ENCODE peak calls at places on chromosomes 2 and 18, in eight cellular contexts. One of them, this sample, is unnamed. For H3K9me3, the result is how much of the 10 kb centered on the place peaks cover.

GRCh38 chr2:25822190-25823117 is 55.8 kb downstream of the ASXL2 start:
- DNase-seq in body of pancreas: peak
- DNase-seq in PC-3: no peak
- DNase-seq in left ventricle myocardium inferior: peak
- DNase-seq in heart left ventricle: peak
- DNase-seq in transverse colon: peak
- DNase-seq in HepG2: no peak
- DNase-seq in OCI-LY7: no peak
- DNase-seq in this sample: peak

GRCh38 chr2:27191107-27191829 is 20.6 kb upstream of the ATRAID start:
- DNase-seq in body of pancreas: no peak
- DNase-seq in PC-3: peak
- DNase-seq in left ventricle myocardium inferior: no peak
- DNase-seq in heart left ventricle: peak
- DNase-seq in transverse colon: peak
- DNase-seq in HepG2: peak
- DNase-seq in OCI-LY7: peak
- DNase-seq in this sample: peak

GRCh38 chr2:69383178-69383812 is 3.7 kb downstream of the GFPT1 start:
- DNase-seq in body of pancreas: no peak
- DNase-seq in PC-3: no peak
- DNase-seq in left ventricle myocardium inferior: no peak
- DNase-seq in heart left ventricle: no peak
- DNase-seq in transverse colon: no peak
- DNase-seq in HepG2: no peak
- DNase-seq in OCI-LY7: no peak
- DNase-seq in this sample: no peak

GRCh38 chr2:235263205-235264120 is 230.4 kb upstream of the AGAP1 start:
- DNase-seq in body of pancreas: peak
- DNase-seq in PC-3: peak
- DNase-seq in left ventricle myocardium inferior: peak
- DNase-seq in heart left ventricle: peak
- DNase-seq in transverse colon: peak
- DNase-seq in HepG2: peak
- DNase-seq in OCI-LY7: no peak
- DNase-seq in this sample: peak

GRCh38 chr2:197673142-197673541 is 2.2 kb downstream of the RFTN2 start:
- DNase-seq in body of pancreas: no peak
- DNase-seq in PC-3: no peak
- DNase-seq in left ventricle myocardium inferior: no peak
- DNase-seq in heart left ventricle: no peak
- DNase-seq in transverse colon: no peak
- DNase-seq in HepG2: no peak
- DNase-seq in OCI-LY7: no peak
- DNase-seq in this sample: no peak

GRCh38 chr2:106366145-106366544 is 102.1 kb downstream of the RGPD3 start:
- DNase-seq in body of pancreas: no peak
- DNase-seq in PC-3: no peak
- DNase-seq in left ventricle myocardium inferior: no peak
- DNase-seq in heart left ventricle: no peak
- DNase-seq in transverse colon: no peak
- DNase-seq in HepG2: no peak
- DNase-seq in OCI-LY7: no peak
- DNase-seq in this sample: no peak

GRCh38 chr2:238948765-238949641 is 101.1 kb downstream of the TWIST2 start:
- DNase-seq in body of pancreas: no peak
- DNase-seq in PC-3: peak
- DNase-seq in left ventricle myocardium inferior: no peak
- DNase-seq in heart left ventricle: no peak
- DNase-seq in transverse colon: no peak
- DNase-seq in HepG2: no peak
- DNase-seq in OCI-LY7: no peak
- DNase-seq in this sample: no peak

GRCh38 chr2:21175895-21176646 is 52.3 kb downstream of the TDRD15 start:
- DNase-seq in body of pancreas: no peak
- DNase-seq in PC-3: peak
- DNase-seq in left ventricle myocardium inferior: no peak
- DNase-seq in heart left ventricle: no peak
- DNase-seq in transverse colon: no peak
- DNase-seq in HepG2: peak
- DNase-seq in OCI-LY7: peak
- DNase-seq in this sample: no peak

GRCh38 chr2:212265777-212266176 is 272.8 kb downstream of the ERBB4 start:
- DNase-seq in body of pancreas: no peak
- DNase-seq in PC-3: no peak
- DNase-seq in left ventricle myocardium inferior: no peak
- DNase-seq in heart left ventricle: no peak
- DNase-seq in transverse colon: no peak
- DNase-seq in HepG2: no peak
- DNase-seq in OCI-LY7: no peak
- DNase-seq in this sample: no peak

GRCh38 chr2:167524786-167525185 is 636.5 kb downstream of the XIRP2 start:
- DNase-seq in body of pancreas: no peak
- DNase-seq in PC-3: no peak
- DNase-seq in left ventricle myocardium inferior: no peak
- DNase-seq in heart left ventricle: no peak
- DNase-seq in transverse colon: no peak
- DNase-seq in HepG2: no peak
- DNase-seq in OCI-LY7: no peak
- DNase-seq in this sample: no peak

GRCh38 chr2:70417011-70417410 is 115.1 kb upstream of the FAM136A start:
- DNase-seq in body of pancreas: no peak
- DNase-seq in PC-3: no peak
- DNase-seq in left ventricle myocardium inferior: no peak
- DNase-seq in heart left ventricle: no peak
- DNase-seq in transverse colon: no peak
- DNase-seq in HepG2: no peak
- DNase-seq in OCI-LY7: no peak
- DNase-seq in this sample: no peak

GRCh38 chr18:69580107-69580506 is 179.4 kb downstream of the DOK6 start:
- DNase-seq in body of pancreas: no peak
- DNase-seq in PC-3: no peak
- DNase-seq in left ventricle myocardium inferior: no peak
- DNase-seq in heart left ventricle: no peak
- DNase-seq in transverse colon: no peak
- DNase-seq in HepG2: peak
- DNase-seq in OCI-LY7: no peak
- DNase-seq in this sample: no peak

GRCh38 chr2:105741617-105742016 is 3.1 kb upstream of the NCK2 start:
- DNase-seq in body of pancreas: no peak
- DNase-seq in PC-3: no peak
- DNase-seq in left ventricle myocardium inferior: no peak
- DNase-seq in heart left ventricle: no peak
- DNase-seq in transverse colon: no peak
- DNase-seq in HepG2: no peak
- DNase-seq in OCI-LY7: no peak
- DNase-seq in this sample: no peak

GRCh38 chr2:28393115-28393836 is 618 bp downstream of the FOSL2 start:
- DNase-seq in body of pancreas: peak
- DNase-seq in PC-3: peak
- DNase-seq in left ventricle myocardium inferior: peak
- DNase-seq in heart left ventricle: peak
- DNase-seq in transverse colon: peak
- DNase-seq in HepG2: no peak
- DNase-seq in OCI-LY7: no peak
- DNase-seq in this sample: peak

GRCh38 chr2:96175951-96176350 is 30.7 kb upstream of the DUSP2 start:
- DNase-seq in body of pancreas: no peak
- DNase-seq in PC-3: no peak
- DNase-seq in left ventricle myocardium inferior: no peak
- DNase-seq in heart left ventricle: no peak
- DNase-seq in transverse colon: no peak
- DNase-seq in HepG2: no peak
- DNase-seq in OCI-LY7: no peak
- DNase-seq in this sample: peak

GRCh38 chr2:24932715-24933114 is 12.7 kb upstream of the ADCY3 start:
- DNase-seq in body of pancreas: no peak
- DNase-seq in PC-3: no peak
- DNase-seq in left ventricle myocardium inferior: no peak
- DNase-seq in heart left ventricle: no peak
- DNase-seq in transverse colon: no peak
- DNase-seq in HepG2: no peak
- DNase-seq in OCI-LY7: no peak
- DNase-seq in this sample: no peak

GRCh38 chr2:41940715-41941114 is 107.1 kb upstream of the PKDCC start:
- DNase-seq in body of pancreas: no peak
- DNase-seq in PC-3: no peak
- DNase-seq in left ventricle myocardium inferior: no peak
- DNase-seq in heart left ventricle: peak
- DNase-seq in transverse colon: no peak
- DNase-seq in HepG2: no peak
- DNase-seq in OCI-LY7: no peak
- DNase-seq in this sample: no peak
- H3K4me3 ChIP-seq in body of pancreas: no peak
- H3K4me3 ChIP-seq in PC-3: no peak
- H3K4me3 ChIP-seq in left ventricle myocardium inferior: no peak
- H3K4me3 ChIP-seq in heart left ventricle: no peak
- H3K4me3 ChIP-seq in transverse colon: no peak
- H3K4me3 ChIP-seq in HepG2: no peak
- H3K4me3 ChIP-seq in OCI-LY7: no peak
- H3K4me3 ChIP-seq in this sample: no peak

GRCh38 chr18:78973357-78974083 is 6.1 kb upstream of the SALL3 start:
- DNase-seq in body of pancreas: no peak
- DNase-seq in PC-3: no peak
- DNase-seq in left ventricle myocardium inferior: no peak
- DNase-seq in heart left ventricle: no peak
- DNase-seq in transverse colon: no peak
- DNase-seq in HepG2: no peak
- DNase-seq in OCI-LY7: no peak
- DNase-seq in this sample: no peak
- H3K9me3 ChIP-seq in body of pancreas: under half
- H3K9me3 ChIP-seq in PC-3: under half
- H3K9me3 ChIP-seq in left ventricle myocardium inferior: under half
- H3K9me3 ChIP-seq in heart left ventricle: under half
- H3K9me3 ChIP-seq in transverse colon: under half
- H3K9me3 ChIP-seq in HepG2: under half
- H3K9me3 ChIP-seq in OCI-LY7: under half
- H3K9me3 ChIP-seq in this sample: under half

GRCh38 chr18:11947214-11948119 is 33.8 kb upstream of the IMPA2 start:
- DNase-seq in body of pancreas: peak
- DNase-seq in PC-3: peak
- DNase-seq in left ventricle myocardium inferior: peak
- DNase-seq in heart left ventricle: peak
- DNase-seq in transverse colon: peak
- DNase-seq in HepG2: peak
- DNase-seq in OCI-LY7: no peak
- DNase-seq in this sample: peak
- H3K27ac ChIP-seq in body of pancreas: peak
- H3K27ac ChIP-seq in PC-3: peak
- H3K27ac ChIP-seq in left ventricle myocardium inferior: peak
- H3K27ac ChIP-seq in heart left ventricle: peak
- H3K27ac ChIP-seq in transverse colon: peak
- H3K27ac ChIP-seq in HepG2: peak
- H3K27ac ChIP-seq in OCI-LY7: no peak
- H3K27ac ChIP-seq in this sample: peak

DNA sequence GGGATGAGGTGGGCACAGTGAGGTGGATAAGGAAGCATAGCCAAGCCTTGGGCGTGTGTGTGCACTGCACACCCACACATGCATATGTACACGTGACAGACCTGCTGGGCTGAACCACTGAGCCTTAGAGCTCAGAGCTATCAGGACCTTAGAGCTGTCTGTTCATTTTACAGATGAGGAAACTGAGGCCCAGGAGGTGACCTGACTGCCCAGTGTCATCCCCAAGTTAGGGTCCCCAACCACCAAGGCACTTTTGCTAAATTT is 8.2 kb upstream of the SNED1 start:
- DNase-seq in body of pancreas: no peak
- DNase-seq in PC-3: no peak
- DNase-seq in left ventricle myocardium inferior: no peak
- DNase-seq in heart left ventricle: no peak
- DNase-seq in transverse colon: peak
- DNase-seq in HepG2: no peak
- DNase-seq in OCI-LY7: no peak
- DNase-seq in this sample: no peak
- H3K4me3 ChIP-seq in body of pancreas: no peak
- H3K4me3 ChIP-seq in PC-3: no peak
- H3K4me3 ChIP-seq in left ventricle myocardium inferior: no peak
- H3K4me3 ChIP-seq in heart left ventricle: no peak
- H3K4me3 ChIP-seq in transverse colon: no peak
- H3K4me3 ChIP-seq in HepG2: no peak
- H3K4me3 ChIP-seq in OCI-LY7: no peak
- H3K4me3 ChIP-seq in this sample: no peak

DNA sequence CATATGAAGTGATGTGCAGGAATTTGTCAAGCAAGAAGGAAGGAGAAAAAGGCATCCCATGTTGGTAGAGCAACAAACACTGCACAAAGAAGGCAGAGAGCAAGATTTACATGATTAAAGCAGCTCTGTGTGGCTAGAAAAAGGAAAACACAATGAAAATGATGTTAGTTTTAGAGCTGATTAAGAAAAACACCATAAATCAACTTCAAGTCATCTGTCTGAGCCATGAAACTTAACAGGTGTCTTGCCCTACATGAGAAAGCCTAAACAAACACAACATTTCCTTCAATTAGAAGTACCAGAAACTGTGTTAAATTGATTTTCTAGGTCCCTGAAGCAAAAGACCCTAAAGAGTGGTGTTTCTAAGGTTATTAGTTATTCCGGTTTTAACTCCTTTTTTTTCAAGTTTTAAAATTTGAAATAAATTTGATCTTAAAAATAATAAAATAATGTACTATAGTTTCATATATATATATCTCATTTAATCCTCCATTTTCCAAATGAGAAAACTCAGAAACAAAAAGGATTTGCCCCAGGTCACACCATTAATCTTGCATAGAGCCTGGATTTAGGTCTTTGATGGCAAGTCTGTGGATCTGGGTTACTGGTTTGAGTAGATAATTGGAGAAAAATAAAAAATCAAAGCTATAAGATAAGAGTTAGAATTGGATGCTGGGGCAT is 8.6 kb upstream of the DSC1 start:
- DNase-seq in body of pancreas: no peak
- DNase-seq in PC-3: no peak
- DNase-seq in left ventricle myocardium inferior: no peak
- DNase-seq in heart left ventricle: no peak
- DNase-seq in transverse colon: no peak
- DNase-seq in HepG2: no peak
- DNase-seq in OCI-LY7: no peak
- DNase-seq in this sample: no peak
- H3K9me3 ChIP-seq in body of pancreas: under half
- H3K9me3 ChIP-seq in PC-3: under half
- H3K9me3 ChIP-seq in left ventricle myocardium inferior: under half
- H3K9me3 ChIP-seq in heart left ventricle: under half
- H3K9me3 ChIP-seq in transverse colon: under half
- H3K9me3 ChIP-seq in HepG2: under half
- H3K9me3 ChIP-seq in OCI-LY7: under half
- H3K9me3 ChIP-seq in this sample: under half

DNA sequence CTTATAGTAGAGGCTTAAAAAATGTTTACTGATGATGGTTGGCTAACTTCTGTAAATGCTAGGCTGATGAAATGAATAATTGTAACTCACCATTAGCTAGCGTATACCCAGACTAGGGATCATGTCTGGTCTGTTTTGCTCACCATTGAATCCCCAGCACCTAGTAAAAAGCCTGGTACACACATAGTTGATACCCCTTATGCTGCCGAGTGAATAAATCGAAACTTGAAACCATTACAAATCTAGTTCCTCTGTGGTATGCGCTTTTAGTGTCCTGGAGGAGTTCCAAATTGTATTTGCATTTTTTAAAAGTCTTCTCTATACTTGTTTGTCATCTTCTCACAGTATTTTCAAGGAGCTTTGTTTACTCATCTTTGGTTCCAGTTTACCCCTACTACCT is 1.3 kb downstream of the TAF1B start:
- DNase-seq in body of pancreas: no peak
- DNase-seq in PC-3: peak
- DNase-seq in left ventricle myocardium inferior: no peak
- DNase-seq in heart left ventricle: no peak
- DNase-seq in transverse colon: no peak
- DNase-seq in HepG2: no peak
- DNase-seq in OCI-LY7: peak
- DNase-seq in this sample: no peak
- H3K27ac ChIP-seq in body of pancreas: no peak
- H3K27ac ChIP-seq in PC-3: peak
- H3K27ac ChIP-seq in left ventricle myocardium inferior: no peak
- H3K27ac ChIP-seq in heart left ventricle: no peak
- H3K27ac ChIP-seq in transverse colon: peak
- H3K27ac ChIP-seq in HepG2: no peak
- H3K27ac ChIP-seq in OCI-LY7: peak
- H3K27ac ChIP-seq in this sample: no peak